ENCODE peak calls at places on chromosome 12, in nine cellular contexts. G is A549; H is mammary epithelial cell; A is left ventricle myocardium inferior; U is CD8-positive, alpha-beta T cell; W is heart right ventricle; O is uterus; P is Peyer's patch; Q is colonic mucosa. N is an unnamed sample. For H3K4me1, the result is how much of the 10 kb centered on the place peaks cover.

GRCh38 chr12:95205685-95206084 is 11.6 kb downstream of the FGD6 start:
- DNase-seq in H (peak), U (no peak), P (no peak), O (peak), W (no peak), A (no peak), Q (no peak), G (peak), N (no peak)

GRCh38 chr12:98483621-98484455 is 31.6 kb upstream of the TMPO start:
- DNase-seq in H (no peak), O (no peak), W (no peak), P (no peak), U (no peak), G (no peak), Q (no peak), A (no peak), N (no peak)

GRCh38 chr12:113295846-113296556 is 38.9 kb downstream of the SLC8B1 start:
- DNase-seq in P (no peak), O (no peak), H (no peak), Q (no peak), W (no peak), G (no peak), A (no peak), U (no peak), N (no peak)

GRCh38 chr12:116537149-116537904 is 21.9 kb upstream of the MAP1LC3B2 start:
- DNase-seq in Q (no peak), A (no peak), U (no peak), O (no peak), P (no peak), H (no peak), W (no peak), G (no peak), N (no peak)

GRCh38 chr12:41174602-41175001 is 13.5 kb upstream of the PDZRN4 start:
- DNase-seq in O (no peak), W (no peak), A (no peak), H (no peak), Q (no peak), U (no peak), G (no peak), P (no peak), N (no peak)

GRCh38 chr12:105334001-105334400 is 3.5 kb downstream of the C12orf75 start:
- DNase-seq in P (no peak), H (no peak), A (no peak), O (no peak), Q (peak), G (no peak), W (no peak), U (no peak), N (no peak)

GRCh38 chr12:106918746-106919145 is 37.0 kb upstream of the TMEM263 start:
- DNase-seq in U (no peak), G (no peak), P (no peak), W (no peak), Q (no peak), H (no peak), A (no peak), O (no peak), N (no peak)

GRCh38 chr12:93333828-93334227 is 43.9 kb upstream of the NUDT4 start:
- DNase-seq in U (no peak), A (no peak), O (no peak), H (no peak), Q (no peak), G (no peak), P (no peak), W (no peak), N (no peak)

GRCh38 chr12:1839956-1840550 is 19.7 kb downstream of the LRTM2 start:
- DNase-seq in G (no peak), W (no peak), O (no peak), H (no peak), A (no peak), P (no peak), U (no peak), Q (no peak), N (no peak)

GRCh38 chr12:83106873-83107272 is 420.2 kb downstream of the TMTC2 start:
- DNase-seq in U (no peak), Q (no peak), H (no peak), O (no peak), P (no peak), G (no peak), W (no peak), A (no peak), N (no peak)

GRCh38 chr12:40202095-40203059 is 22.4 kb upstream of the LRRK2 start:
- DNase-seq in P (no peak), U (no peak), Q (no peak), A (no peak), G (no peak), W (no peak), H (no peak), O (no peak), N (no peak)

GRCh38 chr12:96427269-96427729 is 27.1 kb upstream of the CDK17 start:
- DNase-seq in G (peak), U (no peak), P (no peak), Q (peak), W (peak), H (peak), O (peak), A (peak), N (peak)

GRCh38 chr12:115402443-115403170 is 718.6 kb upstream of the TBX3 start:
- DNase-seq in H (no peak), Q (no peak), W (no peak), O (no peak), U (no peak), P (no peak), A (no peak), G (no peak), N (no peak)

GRCh38 chr12:91204416-91204815 is 21.8 kb upstream of the DCN start:
- DNase-seq in G (no peak), U (no peak), A (no peak), H (no peak), O (no peak), Q (no peak), W (no peak), P (no peak), N (no peak)

GRCh38 chr12:34186492-34186891 is 164.2 kb downstream of the ALG10 start:
- DNase-seq in P (no peak), H (no peak), G (no peak), U (no peak), A (no peak), Q (no peak), W (no peak), O (no peak), N (no peak)

GRCh38 chr12:42609605-42610004 is 20.1 kb upstream of the PRICKLE1 start:
- DNase-seq in U (no peak), G (no peak), W (no peak), Q (no peak), H (no peak), A (no peak), P (no peak), O (no peak), N (no peak)

GRCh38 chr12:64137117-64137516 is 85.0 kb downstream of the KICS2 start:
- DNase-seq in O (no peak), U (no peak), P (no peak), W (no peak), A (no peak), G (no peak), H (no peak), Q (no peak), N (no peak)

GRCh38 chr12:113087193-113087592 is 30.7 kb downstream of the DTX1 start:
- DNase-seq in O (no peak), Q (no peak), P (peak), W (no peak), A (no peak), H (no peak), U (no peak), G (no peak), N (no peak)

GRCh38 chr12:3083949-3084348 is 6.8 kb downstream of the TSPAN9 start:
- DNase-seq in G (no peak), Q (no peak), P (no peak), A (no peak), W (peak), O (no peak), U (no peak), H (no peak), N (no peak)

GRCh38 chr12:115964626-115965025 is 312.9 kb downstream of the MED13L start:
- DNase-seq in O (no peak), A (no peak), P (no peak), W (no peak), G (no peak), Q (no peak), H (no peak), U (no peak), N (no peak)

GRCh38 chr12:3964404-3964803 is 91.2 kb upstream of the PARP11 start:
- DNase-seq in W (no peak), P (peak), U (no peak), A (no peak), G (peak), H (no peak), Q (no peak), O (no peak), N (no peak)

GRCh38 chr12:3607039-3607719 is 116.2 kb downstream of the PRMT8 start:
- DNase-seq in W (no peak), H (no peak), Q (no peak), U (no peak), G (no peak), A (no peak), P (no peak), O (no peak), N (no peak)

GRCh38 chr12:89883630-89884364 is 175.2 kb upstream of the ATP2B1 start:
- DNase-seq in P (no peak), A (no peak), H (peak), G (no peak), Q (no peak), W (no peak), O (no peak), U (no peak), N (no peak)

GRCh38 chr12:124651508-124652273 is 84.3 kb upstream of the NCOR2 start:
- DNase-seq in Q (no peak), W (no peak), O (no peak), P (no peak), A (no peak), H (no peak), G (no peak), U (no peak), N (no peak)

GRCh38 chr12:32864731-32865130 is 31.8 kb downstream of the PKP2 start:
- DNase-seq in P (no peak), U (no peak), W (no peak), A (no peak), H (no peak), O (no peak), Q (no peak), G (no peak), N (no peak)

GRCh38 chr12:25497021-25497420 is 56.1 kb downstream of the LMNTD1 start:
- DNase-seq in G (no peak), H (no peak), A (no peak), Q (no peak), O (no peak), P (no peak), U (no peak), W (no peak), N (no peak)

GRCh38 chr12:91098942-91099341 is 12.4 kb downstream of the LUM start:
- DNase-seq in G (no peak), H (peak), P (no peak), U (no peak), A (no peak), O (peak), W (no peak), Q (no peak), N (no peak)

GRCh38 chr12:53213348-53213747 is 6.3 kb upstream of the ITGB7 start:
- DNase-seq in P (peak), Q (peak), A (peak), W (peak), O (peak), H (no peak), G (peak), U (peak), N (peak)

GRCh38 chr12:59792647-59793046 is 196.8 kb downstream of the SLC16A7 start:
- DNase-seq in W (no peak), O (no peak), G (no peak), H (no peak), U (no peak), Q (no peak), A (no peak), P (no peak), N (no peak)

GRCh38 chr12:109115758-109116610 is at the start of gene ACACB:
- DNase-seq in W (peak), Q (peak), A (peak), G (no peak), U (no peak), O (peak), H (no peak), P (no peak), N (no peak)

GRCh38 chr12:86137936-86138335 is 118.3 kb downstream of the MGAT4C start:
- DNase-seq in G (no peak), O (no peak), H (peak), P (no peak), U (no peak), Q (no peak), W (no peak), A (no peak), N (no peak)

GRCh38 chr12:4031703-4032291 is 158.6 kb upstream of the PARP11 start:
- DNase-seq in U (no peak), O (peak), H (peak), A (peak), W (peak), Q (peak), G (peak), P (no peak), N (peak)

GRCh38 chr12:93563807-93564538 is 8.5 kb upstream of the SOCS2 start:
- DNase-seq in W (no peak), P (no peak), G (peak), U (no peak), Q (no peak), H (peak), O (no peak), A (no peak), N (peak)

GRCh38 chr12:6724409-6724797 is 557 bp downstream of the COPS7A start:
- DNase-seq in U (no peak), A (no peak), P (peak), H (no peak), W (no peak), O (no peak), G (no peak), Q (peak), N (no peak)

GRCh38 chr12:80553316-80553715 is 109.3 kb downstream of the PTPRQ start:
- DNase-seq in P (no peak), H (peak), U (no peak), O (no peak), W (no peak), A (no peak), G (peak), Q (no peak), N (no peak)

GRCh38 chr12:29317556-29318363 is 63.2 kb downstream of the ERGIC2 start:
- DNase-seq in G (peak), Q (peak), P (no peak), H (peak), A (peak), U (peak), W (peak), O (no peak), N (no peak)

GRCh38 chr12:132491349-132491663 is 1.4 kb downstream of the FBRSL1 start:
- DNase-seq in H (no peak), O (no peak), W (no peak), A (no peak), Q (no peak), P (no peak), U (no peak), G (no peak), N (no peak)
- H3K4me1 ChIP-seq in H (under half), O (under half), W (half or more), A (half or more), Q (under half), P (under half), U (half or more), G (under half), N (under half)

GRCh38 chr12:28237423-28237822 is 47.2 kb downstream of the CCDC91 start:
- DNase-seq in W (no peak), A (no peak), P (no peak), G (no peak), O (no peak), Q (no peak), H (no peak), U (no peak), N (no peak)
- TF ChIP-seq CTCF in W (no peak), A (no peak), P (no peak), G (no peak), O (no peak), Q (no peak), H (peak), U (no peak), N (no peak)

GRCh38 chr12:9669019-9669326 is 540 bp upstream of the CLEC2D start:
- DNase-seq in Q (no peak), W (no peak), A (no peak), G (no peak), H (no peak), O (no peak), U (no peak), P (no peak), N (no peak)

GRCh38 chr12:9667403-9667802 is 2.1 kb upstream of the CLEC2D start:
- DNase-seq in P (no peak), H (no peak), U (no peak), W (no peak), A (no peak), O (no peak), Q (no peak), G (no peak), N (no peak)

GRCh38 chr12:9673404-9674225 is 4.1 kb downstream of the CLEC2D start:
- DNase-seq in G (peak), O (peak), H (peak), U (peak), A (peak), Q (peak), W (peak), P (peak), N (peak)

GRCh38 chr12:9669534-9669933 is at the start of gene CLEC2D:
- DNase-seq in O (no peak), G (no peak), H (no peak), W (no peak), Q (no peak), A (no peak), U (no peak), P (no peak), N (no peak)

DNA sequence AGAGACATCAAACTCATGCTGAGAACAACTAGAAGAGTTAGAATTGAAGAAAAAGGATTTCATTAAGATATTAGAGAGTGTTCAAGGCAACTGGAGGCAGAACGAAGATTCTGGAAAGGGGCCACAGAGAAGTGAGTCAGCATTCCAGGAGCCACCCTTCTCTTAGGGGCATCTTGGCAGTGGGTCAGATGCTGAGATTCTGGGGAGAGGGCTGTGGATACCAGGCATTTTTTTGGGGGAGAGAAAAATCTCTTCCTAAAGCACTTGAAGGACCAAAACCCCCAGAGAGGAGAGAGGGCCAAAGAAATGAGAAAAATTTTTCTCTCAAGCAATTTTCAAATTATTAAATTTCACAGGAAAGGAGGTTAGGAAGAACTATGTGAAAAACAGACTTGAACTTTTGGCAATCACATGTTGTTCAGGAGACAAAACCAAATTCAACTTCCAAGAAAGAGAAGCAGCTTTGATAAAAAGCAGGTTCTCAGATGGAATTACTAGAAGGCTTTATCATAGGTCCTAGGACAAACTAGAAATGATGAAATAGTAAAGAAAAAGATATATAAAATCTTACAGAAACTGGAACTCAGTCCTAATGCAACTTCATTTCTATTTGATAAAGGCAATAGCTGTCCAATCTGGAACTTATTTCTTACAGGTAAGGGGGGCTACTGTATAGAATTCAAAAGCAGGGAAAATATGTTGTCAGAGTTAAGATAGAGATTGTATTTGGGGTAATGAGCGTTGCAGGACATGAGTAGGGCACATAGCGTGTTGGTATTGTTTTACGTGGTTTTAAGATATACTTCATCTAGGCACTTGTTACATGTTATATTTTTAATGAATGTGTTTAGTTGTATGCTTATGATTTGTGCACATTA is 1.1 kb upstream of the CLEC2D start:
- DNase-seq in W (no peak), P (no peak), U (no peak), A (no peak), H (no peak), G (no peak), O (peak), Q (no peak), N (no peak)
- H3K4me1 ChIP-seq in W (under half), P (under half), U (under half), A (under half), H (under half), G (under half), O (under half), Q (under half), N (under half)

GRCh38 chr12:123040106-123040505 is 59.6 kb downstream of the ARL6IP4 start:
- DNase-seq in Q (no peak), U (no peak), G (no peak), W (no peak), H (no peak), O (no peak), A (no peak), P (no peak), N (no peak)
- TF ChIP-seq CTCF in Q (no peak), U (no peak), G (no peak), W (no peak), H (no peak), O (no peak), A (no peak), P (no peak), N (no peak)

N was measured in lung.